ENCODE peak calls at places on chromosomes 1 and 21, in seven cellular contexts. E, P, I, K, R, S and V are unnamed samples.

GRCh38 chr1:185529673-185530072 is 204.5 kb upstream of the HMCN1 start:
- DNase-seq in I (no peak), K (no peak), E (no peak), R (no peak), S (no peak), P (no peak), V (no peak)

GRCh38 chr1:8598060-8598724 is 219.2 kb downstream of the RERE start:
- DNase-seq in P (no peak), R (peak; percentile 39), E (no peak), K (peak; percentile 52), I (no peak), S (no peak), V (no peak)

GRCh38 chr1:76635784-76636183 is 231.5 kb upstream of the ST6GALNAC5 start:
- DNase-seq in E (no peak), R (no peak), P (no peak), I (no peak), S (no peak), K (no peak), V (no peak)

GRCh38 chr21:26954591-26955214 is 12.2 kb downstream of the ADAMTS5 start:
- DNase-seq in P (no peak), E (no peak), I (no peak), S (no peak), K (no peak), R (peak; percentile 73), V (no peak)

GRCh38 chr1:206570529-206570928 is 41.7 kb downstream of the EIF2D start:
- DNase-seq in I (no peak), R (no peak), K (no peak), S (no peak), E (no peak), P (no peak), V (no peak)

GRCh38 chr1:162159515-162159914 is 90.0 kb downstream of the NOS1AP start:
- DNase-seq in P (no peak), E (no peak), R (no peak), I (no peak), S (no peak), K (no peak), V (no peak)

GRCh38 chr1:164240081-164240480 is 318.9 kb upstream of the PBX1 start:
- DNase-seq in E (no peak), K (peak; percentile 57), P (no peak), R (no peak), I (no peak), S (no peak), V (no peak)

GRCh38 chr1:59142663-59143487 is 154.0 kb upstream of the FGGY start:
- DNase-seq in P (peak; percentile 44), K (peak; percentile 40), R (no peak), S (no peak), I (no peak), E (no peak), V (no peak)

GRCh38 chr1:113935970-113936369 is 6.8 kb downstream of the HIPK1 start:
- DNase-seq in R (no peak), I (no peak), E (no peak), S (no peak), P (no peak), K (no peak), V (no peak)

DNA sequence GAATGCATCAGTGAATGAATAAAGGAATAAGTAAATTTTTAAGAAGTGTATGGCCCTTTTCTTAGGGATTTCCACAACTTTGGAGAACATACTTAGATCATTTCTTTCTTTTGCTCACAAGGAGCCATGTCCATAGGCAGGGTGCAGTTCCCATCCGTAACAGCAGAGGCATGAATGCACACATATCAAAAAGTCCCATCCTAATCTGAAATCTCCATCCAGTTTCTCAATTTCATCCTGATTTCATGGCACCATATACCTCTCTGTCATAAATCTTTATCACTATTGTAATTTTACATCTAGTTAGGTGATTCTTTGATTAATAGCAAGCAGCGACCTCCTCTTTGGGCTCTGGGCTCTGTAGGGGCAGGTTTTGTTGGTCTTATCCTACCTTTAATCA is 359.2 kb downstream of the RRAGC start:
- DNase-seq in E (no peak), K (no peak), P (no peak), S (no peak), R (peak; percentile 31), I (no peak), V (no peak)
- TF ChIP-seq CTCF in E (no peak), K (peak; percentile 35), P (peak; percentile 41), S (no peak), R (peak; percentile 82), I (peak; percentile 47), V (peak; percentile 62)

DNA sequence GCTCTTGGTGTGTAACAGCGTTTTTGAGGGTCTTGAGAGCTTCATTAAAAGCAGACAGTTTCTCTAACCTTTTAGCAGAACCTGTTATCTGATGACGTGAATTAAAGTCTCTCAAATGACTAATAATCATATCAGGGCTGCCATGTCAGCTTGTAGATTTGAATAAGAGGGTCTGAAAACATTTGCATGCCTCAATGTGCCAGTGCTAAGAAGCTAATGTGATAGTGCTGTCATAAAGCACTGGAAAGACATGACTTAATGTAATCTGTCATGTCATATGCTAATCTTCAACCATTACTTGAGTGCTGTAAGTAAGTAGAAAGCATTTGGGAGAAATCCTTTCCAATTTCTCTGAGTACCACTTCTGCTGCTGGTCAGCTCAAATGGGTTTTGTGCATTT is 609.1 kb downstream of the LMO4 start:
- DNase-seq in P (no peak), R (no peak), I (no peak), K (no peak), S (no peak), E (no peak), V (no peak)
- TF ChIP-seq CTCF in P (no peak), R (no peak), I (no peak), K (no peak), S (no peak), E (no peak), V (no peak)

DNA sequence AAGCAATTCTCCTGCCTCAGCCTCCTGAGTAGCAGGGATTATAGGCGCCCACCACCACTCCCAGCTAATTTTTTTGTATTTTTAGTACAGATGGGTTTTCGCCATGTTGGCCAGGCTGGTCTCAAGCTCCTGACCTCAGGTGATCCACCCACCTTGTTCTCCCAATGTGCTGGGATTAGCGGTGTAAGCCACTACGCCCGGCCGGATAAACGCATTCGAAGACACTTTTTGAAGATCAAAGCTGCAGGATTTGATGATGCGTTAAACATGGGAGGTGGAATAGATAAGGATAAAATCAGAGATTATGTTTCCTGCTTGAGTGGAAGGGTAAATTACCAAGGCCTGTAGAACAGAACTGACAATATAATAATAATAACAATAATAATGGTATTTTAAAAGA is 389.4 kb upstream of the POU3F1 start:
- DNase-seq in K (no peak), R (no peak), P (no peak), E (no peak), S (no peak), I (no peak), V (no peak)
- TF ChIP-seq CTCF in K (no peak), R (no peak), P (no peak), E (no peak), S (no peak), I (no peak), V (no peak)

DNA sequence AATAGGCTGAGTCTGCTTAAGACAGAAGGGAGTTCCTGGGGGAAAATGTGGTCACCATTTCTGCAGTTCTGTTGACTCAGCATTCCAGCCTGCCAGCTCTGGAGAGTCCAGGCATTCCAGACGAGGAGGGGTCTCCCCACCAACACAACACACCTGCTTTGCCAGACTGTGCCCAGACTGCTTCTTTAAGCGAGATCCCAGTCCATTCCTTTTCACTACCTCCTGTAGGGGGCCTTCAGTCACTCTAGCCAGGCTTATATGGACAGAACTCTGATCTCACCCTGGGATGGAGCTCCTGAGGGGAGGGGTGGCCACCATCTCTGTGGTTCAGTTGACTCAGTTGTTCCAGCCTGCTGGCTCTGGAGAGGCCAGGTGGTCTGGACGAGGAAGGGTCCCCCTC is 48.5 kb downstream of the UBE2U start:
- DNase-seq in E (no peak), R (no peak), P (no peak), S (no peak), K (peak; percentile 74), I (no peak), V (no peak)
- TF ChIP-seq CTCF in E (no peak), R (no peak), P (peak; percentile 8), S (no peak), K (peak; percentile 49), I (no peak), V (no peak)

DNA sequence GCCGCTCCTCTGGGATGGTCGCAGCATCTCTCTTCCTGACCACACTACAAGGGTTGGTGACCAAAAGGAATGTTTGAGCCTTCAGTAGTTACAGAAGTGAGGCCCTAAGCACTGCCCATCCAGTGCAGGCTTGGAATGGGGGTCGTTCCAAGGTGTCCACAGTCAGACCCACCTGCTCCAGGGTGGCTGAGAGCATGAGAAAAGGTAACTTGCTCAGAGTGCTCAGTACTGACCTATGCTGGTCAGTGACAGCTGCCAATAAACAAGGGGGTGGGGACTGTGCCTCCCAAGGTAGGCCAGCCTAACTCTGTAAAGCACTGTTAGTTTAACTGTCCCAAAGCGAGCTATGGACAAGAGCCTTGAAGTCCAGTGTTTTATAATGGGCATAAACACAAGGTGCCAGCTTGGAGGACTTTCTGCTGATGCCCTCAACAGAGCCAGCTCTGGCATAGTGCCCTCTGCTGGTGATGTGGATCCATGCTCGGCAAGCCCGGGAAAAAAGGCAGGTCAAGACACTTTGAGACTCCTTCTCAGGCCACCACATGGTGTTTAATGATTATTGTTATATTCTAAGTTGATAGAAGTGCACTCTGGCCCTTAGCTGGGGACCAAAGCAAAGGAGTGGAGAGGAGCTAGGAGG is 78.1 kb upstream of the DNAH14 start:
- DNase-seq in P (peak; percentile 74), R (peak; percentile 75), E (peak; percentile 37), K (peak; percentile 79), I (peak; percentile 75), S (peak; percentile 76), V (peak; percentile 69)
- TF ChIP-seq CTCF in P (peak; percentile 84), R (peak; percentile 82), E (no peak), K (peak; percentile 92), I (peak; percentile 95), S (peak; percentile 85), V (peak; percentile 70)

GRCh38 chr1:96522927-96523326 is 198.7 kb upstream of the PTBP2 start:
- DNase-seq in R (no peak), K (no peak), E (no peak), S (no peak), I (no peak), P (no peak), V (no peak)

GRCh38 chr1:96521994-96522760 is 199.4 kb upstream of the PTBP2 start:
- DNase-seq in I (no peak), R (no peak), P (no peak), K (no peak), E (no peak), S (no peak), V (no peak)

GRCh38 chr1:96525657-96526613 is 195.6 kb upstream of the PTBP2 start:
- DNase-seq in K (no peak), I (no peak), P (no peak), E (no peak), S (no peak), R (no peak), V (no peak)

GRCh38 chr1:96520542-96520941 is 201.0 kb upstream of the PTBP2 start:
- DNase-seq in R (no peak), I (no peak), K (no peak), P (no peak), S (no peak), E (no peak), V (peak; percentile 11)

DNA sequence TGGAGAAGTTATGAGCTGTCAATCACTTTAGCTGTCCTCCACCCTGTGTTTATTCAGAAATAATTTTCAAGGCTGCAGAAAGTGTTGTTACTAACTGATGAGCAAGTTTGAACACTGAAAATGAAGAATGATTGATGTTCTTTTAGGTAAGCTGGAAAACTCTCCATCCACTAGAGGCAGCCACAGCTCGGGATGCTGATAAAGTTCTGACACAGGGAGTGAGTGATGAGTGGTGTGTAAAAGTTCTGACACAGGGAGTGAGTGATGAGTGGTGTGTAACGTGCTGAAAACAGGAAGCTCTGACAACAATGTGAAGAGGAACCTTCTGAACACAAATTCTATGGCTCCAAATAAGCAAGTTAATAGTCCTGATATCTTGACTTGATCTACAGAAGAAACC is 197.5 kb upstream of the PTBP2 start:
- DNase-seq in S (no peak), I (no peak), P (no peak), E (no peak), R (no peak), K (no peak), V (no peak)
- TF ChIP-seq CTCF in S (no peak), I (no peak), P (no peak), E (no peak), R (no peak), K (peak; percentile 23), V (no peak)